ENCODE peak calls at places on chromosome 13, in four cellular contexts. E, V, L and Y are unnamed samples.

GRCh38 chr13:110131424-110131823 is 175.5 kb downstream of the COL4A1 start:
- DNase-seq in E (no peak), V (no peak), L (no peak), Y (no peak)

GRCh38 chr13:83943530-83944279 is 61.4 kb upstream of the SLITRK1 start:
- DNase-seq in E (no peak), V (peak; percentile 4), L (peak; percentile 0), Y (no peak)

GRCh38 chr13:110123041-110123809 is 183.7 kb downstream of the COL4A1 start:
- DNase-seq in E (no peak), V (no peak), L (no peak), Y (no peak)

GRCh38 chr13:108618233-108618632 is 11.2 kb upstream of the MYO16 start:
- DNase-seq in E (no peak), V (no peak), L (no peak), Y (no peak)

GRCh38 chr13:99237981-99238662 is 20.1 kb downstream of the GPR18 start:
- DNase-seq in E (no peak), V (no peak), L (no peak), Y (no peak)

GRCh38 chr13:98171806-98172569 is 5.1 kb downstream of the RNF113B start:
- DNase-seq in E (peak; percentile 40), V (no peak), L (peak; percentile 42), Y (no peak)

GRCh38 chr13:37700887-37701286 is 102.3 kb upstream of the POSTN start:
- DNase-seq in E (no peak), V (no peak), L (peak; percentile 26), Y (no peak)

GRCh38 chr13:70457474-70457873 is 349.2 kb upstream of the KLHL1 start:
- DNase-seq in E (no peak), V (no peak), L (no peak), Y (no peak)

GRCh38 chr13:72255908-72256307 is 388.9 kb upstream of the DACH1 start:
- DNase-seq in E (no peak), V (peak; percentile 77), L (peak; percentile 51), Y (no peak)

GRCh38 chr13:85223883-85224656 is 575.1 kb downstream of the SLITRK6 start:
- DNase-seq in E (no peak), V (no peak), L (peak; percentile 53), Y (no peak)
- H3K4me3 ChIP-seq in E (no peak overlapping the region), V (no peak overlapping the region), L (no peak overlapping the region), Y (no peak overlapping the region)

DNA sequence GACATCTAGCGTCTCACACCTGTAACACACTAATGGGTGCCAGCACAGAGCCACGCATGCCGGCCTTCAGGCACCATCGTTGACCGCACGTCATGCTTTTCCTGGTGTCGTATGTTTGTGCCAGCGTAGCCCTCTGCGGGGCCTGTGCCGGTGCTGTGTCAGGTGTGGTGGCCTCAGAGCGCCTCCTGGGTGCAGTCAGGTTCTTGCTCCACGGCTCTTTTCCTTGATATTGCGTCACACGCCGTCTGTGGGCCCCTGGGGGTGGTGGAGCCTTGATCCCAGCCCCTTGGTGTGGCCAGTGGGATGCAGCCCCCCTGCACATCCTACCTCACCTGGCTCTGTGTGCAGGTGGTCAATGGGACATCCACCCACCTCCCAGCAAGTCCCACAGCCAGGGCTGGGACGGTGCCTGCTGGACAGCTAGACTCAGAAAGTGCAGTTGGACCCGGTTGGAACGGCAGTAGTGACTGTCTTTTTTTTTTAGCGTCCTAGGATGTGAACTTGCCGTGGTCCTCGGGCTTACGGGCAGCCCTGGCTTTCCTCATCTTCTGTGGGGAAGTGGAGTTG is 24.5 kb downstream of the TFDP1 start:
- DNase-seq in E (no peak), V (no peak), L (no peak), Y (no peak)
- H3K36me3 ChIP-seq in E (peaks cover 14% of the 10 kb centered on the region), V (peaks cover 6% of the 10 kb centered on the region), L (peaks cover 30% of the 10 kb centered on the region), Y (peaks cover 87% of the 10 kb centered on the region)

DNA sequence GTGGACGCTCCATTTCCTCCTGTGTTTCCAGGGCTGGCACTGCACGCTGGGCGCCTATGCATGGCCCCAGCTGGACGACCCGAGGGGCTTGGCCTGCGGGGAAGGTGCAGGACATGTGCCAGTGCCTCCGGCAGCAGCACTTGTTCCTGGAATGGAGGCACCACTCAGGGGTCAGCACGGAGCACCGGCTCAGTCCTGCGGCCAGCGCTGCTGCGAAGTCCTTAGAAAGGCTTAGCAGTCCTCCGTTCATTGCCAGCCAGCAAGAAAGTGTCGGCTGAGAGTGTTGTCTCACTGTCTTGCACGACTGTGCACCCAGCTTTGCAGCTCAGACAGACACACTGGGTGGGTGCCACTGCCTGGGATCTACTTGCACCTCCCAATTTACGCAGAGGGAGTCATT is 36.1 kb upstream of the TUBGCP3 start:
- DNase-seq in E (no peak), V (no peak), L (no peak), Y (no peak)
- TF ChIP-seq CTCF in E (no peak), V (no peak), L (no peak), Y (no peak)

GRCh38 chr13:30870916-30871712 is 35.0 kb upstream of the MEDAG start:
- DNase-seq in E (no peak), V (no peak), L (no peak), Y (no peak)
- H3K4me3 ChIP-seq in E (no peak overlapping the region), V (no peak overlapping the region), L (no peak overlapping the region), Y (no peak overlapping the region)

GRCh38 chr13:112850273-112850672 is 118.7 kb upstream of the MCF2L start:
- DNase-seq in E (no peak), V (no peak), L (no peak), Y (no peak)
- H3K36me3 ChIP-seq in E (peaks cover 86% of the 10 kb centered on the region), V (peaks cover 42% of the 10 kb centered on the region), L (no peaks in the 10 kb centered on the region), Y (no peaks in the 10 kb centered on the region)